ENCODE peak calls at places on chromosomes 2 and 18, in seven cellular contexts. Z, F, K, H, B, O and X are unnamed samples.

GRCh38 chr2:8076453-8077284 is 605.2 kb upstream of the ID2 start:
- DNase-seq in Z (no peak), F (no peak), K (no peak), H (no peak), B (no peak), O (no peak), X (no peak)

GRCh38 chr18:13973061-13973460 is 57.7 kb upstream of the MC2R start:
- DNase-seq in Z (no peak), F (no peak), K (no peak), H (no peak), B (no peak), O (no peak), X (no peak)

GRCh38 chr2:5665066-5665465 is 27.1 kb upstream of the SOX11 start:
- DNase-seq in Z (no peak), F (no peak), K (no peak), H (no peak), B (no peak), O (no peak), X (no peak)

GRCh38 chr2:165621086-165621560 is 151.6 kb downstream of the CSRNP3 start:
- DNase-seq in Z (no peak), F (no peak), K (peak), H (no peak), B (no peak), O (peak), X (no peak)

GRCh38 chr2:197904446-197904845 is 100.1 kb downstream of the PLCL1 start:
- DNase-seq in Z (no peak), F (no peak), K (no peak), H (no peak), B (no peak), O (no peak), X (no peak)

GRCh38 chr2:55550368-55551102 is 31.0 kb downstream of the CFAP36 start:
- DNase-seq in Z (no peak), F (no peak), K (peak), H (no peak), B (no peak), O (peak), X (no peak)

GRCh38 chr2:13558368-13558767 is 841.6 kb downstream of the TRIB2 start:
- DNase-seq in Z (no peak), F (no peak), K (peak), H (no peak), B (no peak), O (no peak), X (no peak)

GRCh38 chr2:101515512-101515911 is 40.6 kb upstream of the RFX8 start:
- DNase-seq in Z (no peak), F (no peak), K (no peak), H (no peak), B (no peak), O (peak), X (no peak)

GRCh38 chr2:239540174-239540573 is 139.4 kb upstream of the HDAC4 start:
- DNase-seq in Z (peak), F (no peak), K (no peak), H (no peak), B (peak), O (no peak), X (no peak)

GRCh38 chr2:196176142-196176738 is 4.9 kb upstream of the STK17B start:
- DNase-seq in Z (no peak), F (peak), K (no peak), H (no peak), B (no peak), O (no peak), X (no peak)

GRCh38 chr2:8923173-8923572 is 80.3 kb downstream of the MBOAT2 start:
- DNase-seq in Z (no peak), F (no peak), K (no peak), H (no peak), B (no peak), O (no peak), X (no peak)

DNA sequence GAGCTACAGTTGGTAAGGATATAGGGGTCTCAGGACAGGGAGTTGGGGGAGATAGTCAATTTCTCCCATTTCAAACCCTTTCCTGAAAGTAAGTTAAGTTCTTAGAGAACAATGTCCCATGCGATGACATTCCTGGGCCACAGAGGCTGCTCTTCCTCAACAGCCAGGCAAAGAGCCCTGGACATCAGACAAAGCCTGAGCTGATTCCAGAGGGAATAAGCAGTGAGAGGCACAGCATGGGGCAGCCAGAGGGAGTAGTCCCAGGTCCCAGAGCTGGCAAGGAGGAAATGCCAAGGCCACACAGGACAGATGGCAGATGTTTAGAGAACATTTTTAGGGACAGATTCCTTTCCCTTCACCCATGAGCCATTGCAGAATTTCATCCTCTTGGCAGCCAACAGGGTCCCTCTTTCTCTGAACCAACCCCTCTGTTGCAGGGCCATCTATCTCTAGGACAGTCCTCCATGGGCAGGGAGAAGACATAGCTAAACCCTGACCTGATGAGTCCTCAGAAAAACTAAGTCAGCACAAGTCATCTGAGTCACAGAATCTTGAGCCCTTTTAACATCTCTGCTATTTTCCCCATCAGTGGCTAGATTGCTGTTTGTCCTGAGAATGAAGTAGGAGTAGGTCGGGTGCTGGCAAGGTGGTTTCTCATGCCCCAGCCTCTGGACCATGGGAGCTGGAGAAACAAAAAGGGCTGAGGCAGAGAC is 81.6 kb upstream of the STPG4 start:
- DNase-seq in Z (no peak), F (no peak), K (no peak), H (no peak), B (no peak), O (no peak), X (no peak)
- TF ChIP-seq CTCF in Z (no peak), F (no peak), K (no peak), H (no peak), B (no peak), O (no peak), X (no peak)

DNA sequence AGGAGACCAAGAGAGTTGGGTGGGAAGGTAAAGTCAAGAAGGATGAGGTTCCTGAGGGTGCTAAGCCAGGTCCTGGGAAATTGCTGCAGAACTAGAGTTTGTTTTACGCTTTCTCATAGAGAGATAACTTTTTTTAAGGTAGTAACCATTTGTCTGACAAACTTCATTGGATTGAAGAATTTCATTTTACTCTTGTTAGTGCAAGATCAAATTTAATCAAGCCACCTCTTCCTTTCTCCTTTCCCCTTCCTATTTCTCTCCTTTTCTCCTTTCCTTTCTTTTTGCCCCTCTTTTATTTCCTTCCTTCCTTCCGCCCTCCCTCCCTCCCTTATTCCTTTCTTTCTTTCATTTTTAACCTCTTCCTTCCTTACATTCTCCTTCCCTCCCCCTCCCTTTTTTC is 65.4 kb downstream of the RDH14 start:
- DNase-seq in Z (no peak), F (no peak), K (no peak), H (no peak), B (no peak), O (no peak), X (no peak)
- TF ChIP-seq CTCF in Z (no peak), F (no peak), K (no peak), H (no peak), B (no peak), O (no peak), X (no peak)

GRCh38 chr2:162524192-162524591 is 180.3 kb downstream of the GCA start:
- DNase-seq in Z (no peak), F (no peak), K (peak), H (no peak), B (no peak), O (no peak), X (peak)
- TF ChIP-seq CTCF in Z (no peak), F (no peak), K (no peak), H (peak), B (no peak), O (no peak), X (no peak)

GRCh38 chr2:172429351-172429968 is 2.1 kb downstream of the ITGA6 start:
- DNase-seq in Z (no peak), F (no peak), K (no peak), H (no peak), B (no peak), O (no peak), X (no peak)
- TF ChIP-seq CTCF in Z (no peak), F (peak), K (no peak), H (no peak), B (no peak), O (peak), X (no peak)

GRCh38 chr2:157497603-157498314 is 53.9 kb upstream of the CYTIP start:
- DNase-seq in Z (no peak), F (no peak), K (peak), H (no peak), B (no peak), O (no peak), X (no peak)
- TF ChIP-seq CTCF in Z (no peak), F (peak), K (peak), H (peak), B (peak), O (peak), X (peak)

DNA sequence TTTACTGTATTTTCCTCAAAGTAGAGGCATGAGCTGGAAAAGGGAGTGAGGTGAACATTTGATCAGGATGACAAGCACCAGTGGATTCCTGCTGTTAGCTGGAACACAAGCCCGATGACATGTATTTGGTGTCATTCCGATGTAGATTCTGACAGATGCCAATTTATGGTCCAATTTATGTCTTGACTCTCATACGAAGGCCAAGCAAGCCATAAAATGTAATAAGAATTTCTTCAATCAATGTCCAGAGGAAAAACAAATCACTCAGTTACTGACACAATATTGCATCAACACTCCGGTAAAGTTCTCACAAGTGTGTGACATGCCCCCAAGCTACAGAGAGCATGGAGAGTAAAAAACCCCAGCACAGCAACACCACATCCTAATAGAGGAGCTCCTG is 138.3 kb upstream of the ZNF521 start:
- DNase-seq in Z (no peak), F (no peak), K (no peak), H (no peak), B (no peak), O (no peak), X (no peak)
- TF ChIP-seq CTCF in Z (no peak), F (no peak), K (no peak), H (no peak), B (no peak), O (no peak), X (no peak)

GRCh38 chr18:67217551-67218166 is 298.9 kb downstream of the DSEL start:
- DNase-seq in Z (no peak), F (peak), K (peak), H (peak), B (peak), O (peak), X (peak)
- TF ChIP-seq CTCF in Z (peak), F (peak), K (peak), H (peak), B (peak), O (peak), X (peak)

GRCh38 chr2:73386342-73386868 is 769 bp downstream of the ALMS1 start:
- DNase-seq in Z (no peak), F (no peak), K (no peak), H (no peak), B (no peak), O (no peak), X (no peak)

GRCh38 chr2:73386894-73387636 is 1.4 kb downstream of the ALMS1 start:
- DNase-seq in Z (no peak), F (no peak), K (no peak), H (no peak), B (no peak), O (no peak), X (no peak)

GRCh38 chr2:73383036-73383435 is 2.6 kb upstream of the ALMS1 start:
- DNase-seq in Z (no peak), F (no peak), K (no peak), H (no peak), B (no peak), O (no peak), X (no peak)

GRCh38 chr2:73385486-73386341 is at the start of gene ALMS1:
- DNase-seq in Z (peak), F (peak), K (peak), H (peak), B (peak), O (peak), X (peak)
- TF ChIP-seq CTCF in Z (no peak), F (peak), K (no peak), H (peak), B (no peak), O (peak), X (no peak)